ENCODE peak calls at places on chromosomes 2 and 18, in five cellular contexts. One of them, this sample, is unnamed.

GRCh38 chr2:54678719-54679118 is 44.7 kb upstream of the EML6 start:
- DNase-seq in body of pancreas: no peak
- DNase-seq in testis: no peak
- DNase-seq in trophoblast cell: no peak
- DNase-seq in kidney epithelial cell: no peak
- DNase-seq in this sample: no peak

GRCh38 chr2:220320326-220320725 is 692.9 kb downstream of the SLC4A3 start:
- DNase-seq in body of pancreas: no peak
- DNase-seq in testis: no peak
- DNase-seq in trophoblast cell: no peak
- DNase-seq in kidney epithelial cell: no peak
- DNase-seq in this sample: no peak

GRCh38 chr2:99689135-99689742 is 199.4 kb upstream of the REV1 start:
- DNase-seq in body of pancreas: no peak
- DNase-seq in testis: no peak
- DNase-seq in trophoblast cell: no peak
- DNase-seq in kidney epithelial cell: peak; percentile 9
- DNase-seq in this sample: no peak

GRCh38 chr18:49399003-49399402 is 61.4 kb downstream of the DYM start:
- DNase-seq in body of pancreas: no peak
- DNase-seq in testis: no peak
- DNase-seq in trophoblast cell: peak; percentile 31
- DNase-seq in kidney epithelial cell: no peak
- DNase-seq in this sample: no peak

GRCh38 chr2:177056540-177056939 is 156.1 kb upstream of the HNRNPA3 start:
- DNase-seq in body of pancreas: no peak
- DNase-seq in testis: no peak
- DNase-seq in trophoblast cell: no peak
- DNase-seq in kidney epithelial cell: no peak
- DNase-seq in this sample: no peak

GRCh38 chr2:195280024-195280423 is 377.0 kb upstream of the SLC39A10 start:
- DNase-seq in body of pancreas: no peak
- DNase-seq in testis: no peak
- DNase-seq in trophoblast cell: no peak
- DNase-seq in kidney epithelial cell: no peak
- DNase-seq in this sample: no peak

GRCh38 chr2:178860551-178860950 is 53.3 kb upstream of the TTN start:
- DNase-seq in body of pancreas: peak; percentile 40
- DNase-seq in testis: peak; percentile 87
- DNase-seq in trophoblast cell: no peak
- DNase-seq in kidney epithelial cell: no peak
- DNase-seq in this sample: no peak

GRCh38 chr18:51017140-51017874 is 12.7 kb upstream of the SMAD4 start:
- DNase-seq in body of pancreas: no peak
- DNase-seq in testis: no peak
- DNase-seq in trophoblast cell: peak; percentile 26
- DNase-seq in kidney epithelial cell: no peak
- DNase-seq in this sample: no peak

GRCh38 chr2:7672685-7673071 is 755.5 kb downstream of the RNF144A start:
- DNase-seq in body of pancreas: no peak
- DNase-seq in testis: no peak
- DNase-seq in trophoblast cell: no peak
- DNase-seq in kidney epithelial cell: no peak
- DNase-seq in this sample: no peak

GRCh38 chr2:17849260-17849659 is 29.2 kb upstream of the KCNS3 start:
- DNase-seq in body of pancreas: no peak
- DNase-seq in testis: no peak
- DNase-seq in trophoblast cell: no peak
- DNase-seq in kidney epithelial cell: no peak
- DNase-seq in this sample: no peak

GRCh38 chr2:43486604-43487003 is 109.2 kb downstream of the THADA start:
- DNase-seq in body of pancreas: no peak
- DNase-seq in testis: peak; percentile 37
- DNase-seq in trophoblast cell: peak; percentile 39
- DNase-seq in kidney epithelial cell: no peak
- DNase-seq in this sample: no peak

GRCh38 chr2:54549912-54550518 is 93.9 kb downstream of the SPTBN1 start:
- DNase-seq in body of pancreas: no peak
- DNase-seq in testis: no peak
- DNase-seq in trophoblast cell: no peak
- DNase-seq in kidney epithelial cell: no peak
- DNase-seq in this sample: no peak

GRCh38 chr2:43745457-43745856 is 28.4 kb upstream of the DYNC2LI1 start:
- DNase-seq in body of pancreas: no peak
- DNase-seq in testis: peak; percentile 55
- DNase-seq in trophoblast cell: peak; percentile 65
- DNase-seq in kidney epithelial cell: peak; percentile 39
- DNase-seq in this sample: no peak

GRCh38 chr18:48455555-48456478 is 46.6 kb upstream of the ZBTB7C start:
- DNase-seq in body of pancreas: no peak
- DNase-seq in testis: peak; percentile 37
- DNase-seq in trophoblast cell: no peak
- DNase-seq in kidney epithelial cell: peak; percentile 98
- DNase-seq in this sample: peak; percentile 53

GRCh38 chr2:128384956-128385355 is 66.3 kb upstream of the HS6ST1 start:
- DNase-seq in body of pancreas: no peak
- DNase-seq in testis: no peak
- DNase-seq in trophoblast cell: no peak
- DNase-seq in kidney epithelial cell: no peak
- DNase-seq in this sample: no peak

GRCh38 chr2:23404426-23404825 is 19.4 kb downstream of the KLHL29 start:
- DNase-seq in body of pancreas: no peak
- DNase-seq in testis: peak; percentile 51
- DNase-seq in trophoblast cell: peak; percentile 55
- DNase-seq in kidney epithelial cell: peak; percentile 63
- DNase-seq in this sample: peak; percentile 41
- H3K4me3 ChIP-seq in body of pancreas: no peak overlapping the region
- H3K4me3 ChIP-seq in testis: no peak overlapping the region
- H3K4me3 ChIP-seq in trophoblast cell: no peak overlapping the region
- H3K4me3 ChIP-seq in kidney epithelial cell: no peak overlapping the region
- H3K4me3 ChIP-seq in this sample: no peak overlapping the region

DNA sequence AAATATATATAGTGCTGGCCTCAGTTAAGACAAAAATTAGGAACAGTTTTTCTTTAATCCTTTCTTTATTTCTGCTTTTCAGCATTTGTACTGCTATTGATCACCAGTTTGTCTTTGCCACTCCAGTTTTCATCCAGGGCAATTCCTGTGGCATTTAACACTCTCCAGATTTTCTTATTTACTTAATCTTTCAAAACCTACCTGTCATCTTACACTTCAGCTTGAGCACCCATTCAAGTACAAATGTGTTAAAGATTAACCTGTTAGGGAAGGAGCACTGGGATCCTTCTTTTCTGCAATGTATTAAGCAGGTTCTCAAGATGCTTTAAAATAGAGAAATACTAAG is 101.8 kb upstream of the SCN1A start:
- DNase-seq in body of pancreas: no peak
- DNase-seq in testis: no peak
- DNase-seq in trophoblast cell: no peak
- DNase-seq in kidney epithelial cell: no peak
- DNase-seq in this sample: no peak
- H3K36me3 ChIP-seq in body of pancreas: no peaks in the 10 kb centered on the region
- H3K36me3 ChIP-seq in testis: no peaks in the 10 kb centered on the region
- H3K36me3 ChIP-seq in trophoblast cell: no peaks in the 10 kb centered on the region
- H3K36me3 ChIP-seq in kidney epithelial cell: no peaks in the 10 kb centered on the region
- H3K36me3 ChIP-seq in this sample: no peaks in the 10 kb centered on the region

GRCh38 chr2:29305762-29306161 is 190.5 kb downstream of the CLIP4 start:
- DNase-seq in body of pancreas: no peak
- DNase-seq in testis: no peak
- DNase-seq in trophoblast cell: no peak
- DNase-seq in kidney epithelial cell: no peak
- DNase-seq in this sample: no peak
- H3K4me3 ChIP-seq in body of pancreas: no peak overlapping the region
- H3K4me3 ChIP-seq in testis: no peak overlapping the region
- H3K4me3 ChIP-seq in trophoblast cell: no peak overlapping the region
- H3K4me3 ChIP-seq in kidney epithelial cell: no peak overlapping the region
- H3K4me3 ChIP-seq in this sample: no peak overlapping the region

DNA sequence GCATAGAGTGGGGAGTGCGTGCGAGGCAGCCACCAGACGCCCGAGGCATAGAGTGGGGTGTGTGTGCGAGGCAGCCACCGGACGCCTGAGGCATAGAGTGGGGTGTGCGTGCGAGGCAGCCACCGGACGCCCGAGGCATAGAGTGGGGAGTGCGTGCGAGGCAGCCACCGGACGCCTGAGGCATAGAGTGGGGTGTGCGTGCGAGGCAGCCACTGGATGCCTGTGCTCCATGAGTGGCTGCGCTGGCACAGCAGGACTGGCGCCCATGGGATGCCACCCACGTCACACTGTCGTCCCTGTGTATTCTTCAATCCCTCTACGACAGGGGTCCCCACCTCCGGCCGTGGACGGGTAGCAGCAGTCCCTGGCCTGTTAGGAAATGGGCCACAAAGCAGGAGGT is 221.9 kb downstream of the HDAC4 start:
- DNase-seq in body of pancreas: no peak
- DNase-seq in testis: no peak
- DNase-seq in trophoblast cell: no peak
- DNase-seq in kidney epithelial cell: no peak
- DNase-seq in this sample: no peak
- H3K36me3 ChIP-seq in body of pancreas: peaks cover 1% of the 10 kb centered on the region
- H3K36me3 ChIP-seq in testis: no peaks in the 10 kb centered on the region
- H3K36me3 ChIP-seq in trophoblast cell: peaks cover 2% of the 10 kb centered on the region
- H3K36me3 ChIP-seq in kidney epithelial cell: no peaks in the 10 kb centered on the region
- H3K36me3 ChIP-seq in this sample: peaks cover 11% of the 10 kb centered on the region

GRCh38 chr18:13455470-13455869 is 236.9 kb downstream of the LDLRAD4 start:
- DNase-seq in body of pancreas: no peak
- DNase-seq in testis: no peak
- DNase-seq in trophoblast cell: no peak
- DNase-seq in kidney epithelial cell: no peak
- DNase-seq in this sample: no peak
- H3K4me3 ChIP-seq in body of pancreas: no peak overlapping the region
- H3K4me3 ChIP-seq in testis: no peak overlapping the region
- H3K4me3 ChIP-seq in trophoblast cell: no peak overlapping the region
- H3K4me3 ChIP-seq in kidney epithelial cell: no peak overlapping the region
- H3K4me3 ChIP-seq in this sample: no peak overlapping the region

GRCh38 chr2:38747007-38747424 is 4.1 kb downstream of the SRSF7 start:
- DNase-seq in body of pancreas: no peak
- DNase-seq in testis: no peak
- DNase-seq in trophoblast cell: peak; percentile 23
- DNase-seq in kidney epithelial cell: no peak
- DNase-seq in this sample: no peak
- H3K36me3 ChIP-seq in body of pancreas: peaks cover 27% of the 10 kb centered on the region
- H3K36me3 ChIP-seq in testis: no peaks in the 10 kb centered on the region
- H3K36me3 ChIP-seq in trophoblast cell: peaks cover 40% of the 10 kb centered on the region
- H3K36me3 ChIP-seq in kidney epithelial cell: peaks cover 3% of the 10 kb centered on the region
- H3K36me3 ChIP-seq in this sample: peaks cover 64% of the 10 kb centered on the region

DNA sequence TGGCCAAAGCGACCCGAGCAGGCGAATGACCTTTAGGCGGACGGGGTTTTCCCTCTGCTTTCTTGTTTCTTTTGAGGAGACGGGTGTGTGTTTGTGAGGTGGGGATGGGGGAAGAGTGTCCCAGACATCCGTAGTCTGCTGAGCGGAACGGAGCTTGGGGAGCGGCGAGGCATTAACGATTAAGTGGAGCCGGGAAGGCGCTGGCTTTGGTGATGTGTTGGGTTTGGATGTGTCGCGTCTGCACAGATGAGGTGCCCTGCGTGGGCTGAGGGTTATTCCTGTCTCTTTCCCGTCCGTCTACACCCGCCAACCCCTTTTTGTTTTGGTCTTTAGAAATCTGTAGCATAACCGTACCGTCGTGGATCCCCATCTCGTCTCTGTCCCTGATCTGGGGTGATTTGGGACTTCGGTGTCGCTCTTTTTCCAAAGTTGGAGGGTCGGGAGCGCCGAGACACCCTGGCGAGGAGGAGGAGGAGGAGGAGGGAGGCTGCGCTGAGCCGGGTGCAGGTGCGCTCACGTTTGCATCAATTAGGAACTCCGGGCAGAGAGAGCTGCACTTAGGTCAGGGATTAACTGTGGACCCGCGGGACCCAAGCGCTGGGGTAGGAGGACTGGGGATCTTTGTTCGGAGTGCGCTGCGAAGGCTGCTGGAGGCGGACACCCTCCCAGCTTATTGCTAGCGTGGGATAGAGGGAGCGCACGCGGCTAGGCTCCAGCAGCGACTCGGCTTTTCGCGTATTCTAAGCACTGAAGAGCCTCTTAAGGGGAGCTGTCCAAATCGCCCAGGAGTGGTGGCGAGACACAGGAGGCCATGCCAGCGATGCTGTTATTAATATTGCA is 720.2 kb downstream of the DPP10 start:
- DNase-seq in body of pancreas: peak; percentile 23
- DNase-seq in testis: peak; percentile 30
- DNase-seq in trophoblast cell: peak; percentile 26
- DNase-seq in kidney epithelial cell: no peak
- DNase-seq in this sample: no peak
- H3K4me3 ChIP-seq in body of pancreas: no peak overlapping the region
- H3K4me3 ChIP-seq in testis: peak overlapping the region; percentile 55
- H3K4me3 ChIP-seq in trophoblast cell: peak overlapping the region; percentile 76
- H3K4me3 ChIP-seq in kidney epithelial cell: no peak overlapping the region
- H3K4me3 ChIP-seq in this sample: no peak overlapping the region

GRCh38 chr2:217864960-217865359 is 137.8 kb downstream of the TNS1 start:
- DNase-seq in body of pancreas: no peak
- DNase-seq in testis: no peak
- DNase-seq in trophoblast cell: no peak
- DNase-seq in kidney epithelial cell: peak; percentile 19
- DNase-seq in this sample: no peak
- H3K36me3 ChIP-seq in body of pancreas: peaks cover 34% of the 10 kb centered on the region
- H3K36me3 ChIP-seq in testis: no peaks in the 10 kb centered on the region
- H3K36me3 ChIP-seq in trophoblast cell: no peaks in the 10 kb centered on the region
- H3K36me3 ChIP-seq in kidney epithelial cell: peaks cover 2% of the 10 kb centered on the region
- H3K36me3 ChIP-seq in this sample: no peaks in the 10 kb centered on the region

GRCh38 chr2:64644240-64645013 is 9.3 kb downstream of the SERTAD2 start:
- DNase-seq in body of pancreas: peak; percentile 50
- DNase-seq in testis: peak; percentile 90
- DNase-seq in trophoblast cell: peak; percentile 53
- DNase-seq in kidney epithelial cell: no peak
- DNase-seq in this sample: peak; percentile 57
- H3K4me3 ChIP-seq in body of pancreas: no peak overlapping the region
- H3K4me3 ChIP-seq in testis: peak overlapping the region; percentile 29
- H3K4me3 ChIP-seq in trophoblast cell: peak overlapping the region; percentile 60
- H3K4me3 ChIP-seq in kidney epithelial cell: peak overlapping the region; percentile 33
- H3K4me3 ChIP-seq in this sample: peak overlapping the region; percentile 62